ENCODE peak calls at places on chromosome 6, in seven cellular contexts. G is LoVo, Z is NCI-H82, F is astrocyte of the hippocampus, D is neuronal stem cell, R is hypothalamus, B is T-helper 9 cell. X is an unnamed sample.
A peak's percentile ranks its signal among the peaks of the same experiment; 100 is the strongest.

GRCh38 chr6:47169785-47170685 is 127.9 kb upstream of the ADGRF1 start:
- DNase-seq in G (no peak), Z (no peak), F (no peak), D (no peak), R (no peak), B (no peak), X (peak; percentile 90)

GRCh38 chr6:10626154-10626741 is 68.2 kb downstream of the C6orf52 start:
- DNase-seq in G (no peak), Z (no peak), F (peak; percentile 32), D (peak; percentile 11), R (no peak), B (no peak), X (no peak)

GRCh38 chr6:144284753-144285547 is at the start of gene UTRN:
- DNase-seq in G (peak; percentile 65), Z (peak; percentile 12), F (peak; percentile 93), D (peak; percentile 88), R (peak; percentile 68), B (peak; percentile 14), X (peak; percentile 45)

GRCh38 chr6:5093231-5094015 is 8.3 kb downstream of the PPP1R3G start:
- DNase-seq in G (no peak), Z (no peak), F (peak; percentile 17), D (no peak), R (no peak), B (no peak), X (peak; percentile 56)

GRCh38 chr6:35077713-35078105 is 63.4 kb downstream of the TCP11 start:
- DNase-seq in G (no peak), Z (no peak), F (no peak), D (no peak), R (no peak), B (no peak), X (no peak)

GRCh38 chr6:126232671-126233070 is 107.2 kb upstream of the CENPW start:
- DNase-seq in G (no peak), Z (no peak), F (no peak), D (no peak), R (no peak), B (no peak), X (no peak)

GRCh38 chr6:111478749-111479148 is 4.3 kb downstream of the REV3L start:
- DNase-seq in G (peak; percentile 50), Z (peak; percentile 66), F (peak; percentile 64), D (peak; percentile 65), R (no peak), B (no peak), X (peak; percentile 79)

GRCh38 chr6:4967301-4968030 is 36.4 kb downstream of the RPP40 start:
- DNase-seq in G (no peak), Z (no peak), F (peak; percentile 54), D (no peak), R (no peak), B (no peak), X (peak; percentile 19)

GRCh38 chr6:41088451-41088850 is 15.7 kb downstream of the NFYA start:
- DNase-seq in G (no peak), Z (no peak), F (peak; percentile 68), D (no peak), R (no peak), B (no peak), X (peak; percentile 41)